ENCODE peak calls at places on chromosomes 13 and 19, in four cellular contexts. One of them, this sample, is unnamed.

GRCh38 chr19:55440411-55441105 is 2.5 kb downstream of the SHISA7 start:
- DNase-seq in hepatocyte: no peak
- DNase-seq in astrocyte: no peak
- DNase-seq in neural progenitor cell: peak; percentile 60
- DNase-seq in this sample: no peak

GRCh38 chr19:54231077-54231931 is 8.5 kb upstream of the LILRB3 start:
- DNase-seq in neural progenitor cell: peak; percentile 90
- DNase-seq in astrocyte: peak; percentile 31
- DNase-seq in hepatocyte: peak; percentile 95
- DNase-seq in this sample: peak; percentile 89

GRCh38 chr13:60627071-60627686 is 230.2 kb downstream of the TDRD3 start:
- DNase-seq in astrocyte: peak; percentile 13
- DNase-seq in neural progenitor cell: peak; percentile 90
- DNase-seq in hepatocyte: peak; percentile 70
- DNase-seq in this sample: peak; percentile 79

GRCh38 chr13:114020750-114021463 is 47.0 kb upstream of the C13orf46 start:
- DNase-seq in hepatocyte: no peak
- DNase-seq in neural progenitor cell: no peak
- DNase-seq in astrocyte: no peak
- DNase-seq in this sample: no peak

GRCh38 chr13:99237981-99238662 is 20.1 kb downstream of the GPR18 start:
- DNase-seq in astrocyte: no peak
- DNase-seq in neural progenitor cell: no peak
- DNase-seq in hepatocyte: no peak
- DNase-seq in this sample: no peak

GRCh38 chr19:14428882-14429416 is 4.2 kb upstream of the PKN1 start:
- DNase-seq in hepatocyte: no peak
- DNase-seq in neural progenitor cell: no peak
- DNase-seq in astrocyte: no peak
- DNase-seq in this sample: no peak

GRCh38 chr13:111292710-111293485 is 27.5 kb upstream of the TEX29 start:
- DNase-seq in neural progenitor cell: no peak
- DNase-seq in hepatocyte: no peak
- DNase-seq in astrocyte: no peak
- DNase-seq in this sample: no peak

GRCh38 chr19:45629704-45630103 is 9.5 kb downstream of the EML2 start:
- DNase-seq in hepatocyte: no peak
- DNase-seq in astrocyte: no peak
- DNase-seq in neural progenitor cell: no peak
- DNase-seq in this sample: no peak

GRCh38 chr19:13794388-13794751 is 873 bp upstream of the ZSWIM4 start:
- DNase-seq in neural progenitor cell: no peak
- DNase-seq in hepatocyte: no peak
- DNase-seq in astrocyte: peak; percentile 97
- DNase-seq in this sample: peak; percentile 53

GRCh38 chr19:7292950-7293794 is 1.0 kb downstream of the INSR start:
- DNase-seq in hepatocyte: peak; percentile 66
- DNase-seq in astrocyte: no peak
- DNase-seq in neural progenitor cell: peak; percentile 36
- DNase-seq in this sample: no peak

GRCh38 chr13:109156181-109156935 is 526.9 kb downstream of the MYO16 start:
- DNase-seq in hepatocyte: no peak
- DNase-seq in neural progenitor cell: no peak
- DNase-seq in astrocyte: peak; percentile 92
- DNase-seq in this sample: peak; percentile 38

GRCh38 chr13:108948269-108948671 is 318.9 kb downstream of the MYO16 start:
- DNase-seq in astrocyte: no peak
- DNase-seq in neural progenitor cell: no peak
- DNase-seq in hepatocyte: no peak
- DNase-seq in this sample: no peak

GRCh38 chr19:55042688-55043087 is 4.6 kb upstream of the GP6 start:
- DNase-seq in hepatocyte: no peak
- DNase-seq in neural progenitor cell: no peak
- DNase-seq in astrocyte: no peak
- DNase-seq in this sample: no peak

GRCh38 chr13:42176286-42176685 is 95.7 kb upstream of the AKAP11 start:
- DNase-seq in neural progenitor cell: no peak
- DNase-seq in hepatocyte: no peak
- DNase-seq in astrocyte: no peak
- DNase-seq in this sample: no peak

GRCh38 chr13:50594276-50594970 is 249.1 kb downstream of the DLEU7 start:
- DNase-seq in neural progenitor cell: peak; percentile 57
- DNase-seq in astrocyte: no peak
- DNase-seq in hepatocyte: no peak
- DNase-seq in this sample: no peak

GRCh38 chr13:21033866-21034601 is 27.4 kb downstream of the LATS2 start:
- DNase-seq in astrocyte: peak; percentile 72
- DNase-seq in neural progenitor cell: no peak
- DNase-seq in hepatocyte: no peak
- DNase-seq in this sample: no peak

GRCh38 chr13:80029170-80029569 is 311.8 kb downstream of the SPRY2 start:
- DNase-seq in hepatocyte: no peak
- DNase-seq in neural progenitor cell: no peak
- DNase-seq in astrocyte: no peak
- DNase-seq in this sample: no peak

GRCh38 chr13:38763446-38764381 is 76.8 kb downstream of the FREM2 start:
- DNase-seq in astrocyte: peak; percentile 29
- DNase-seq in neural progenitor cell: peak; percentile 81
- DNase-seq in hepatocyte: peak; percentile 68
- DNase-seq in this sample: peak; percentile 87

GRCh38 chr19:44988896-44989563 is 12.2 kb upstream of the RELB start:
- DNase-seq in astrocyte: peak; percentile 28
- DNase-seq in neural progenitor cell: peak; percentile 79
- DNase-seq in hepatocyte: peak; percentile 75
- DNase-seq in this sample: peak; percentile 81

GRCh38 chr13:21034602-21035190 is 26.7 kb downstream of the LATS2 start:
- DNase-seq in neural progenitor cell: peak; percentile 35
- DNase-seq in hepatocyte: no peak
- DNase-seq in astrocyte: peak; percentile 65
- DNase-seq in this sample: no peak

GRCh38 chr19:51637362-51637978 is 7.3 kb upstream of the SIGLEC5 start:
- DNase-seq in neural progenitor cell: no peak
- DNase-seq in astrocyte: no peak
- DNase-seq in hepatocyte: no peak
- DNase-seq in this sample: no peak

GRCh38 chr13:32530841-32531253 is 7.7 kb downstream of the N4BP2L2 start:
- DNase-seq in neural progenitor cell: no peak
- DNase-seq in astrocyte: peak; percentile 63
- DNase-seq in hepatocyte: peak; percentile 16
- DNase-seq in this sample: peak; percentile 8

GRCh38 chr13:25992076-25992475 is 59.7 kb downstream of the SHISA2 start:
- DNase-seq in neural progenitor cell: no peak
- DNase-seq in hepatocyte: no peak
- DNase-seq in astrocyte: peak; percentile 14
- DNase-seq in this sample: no peak

DNA sequence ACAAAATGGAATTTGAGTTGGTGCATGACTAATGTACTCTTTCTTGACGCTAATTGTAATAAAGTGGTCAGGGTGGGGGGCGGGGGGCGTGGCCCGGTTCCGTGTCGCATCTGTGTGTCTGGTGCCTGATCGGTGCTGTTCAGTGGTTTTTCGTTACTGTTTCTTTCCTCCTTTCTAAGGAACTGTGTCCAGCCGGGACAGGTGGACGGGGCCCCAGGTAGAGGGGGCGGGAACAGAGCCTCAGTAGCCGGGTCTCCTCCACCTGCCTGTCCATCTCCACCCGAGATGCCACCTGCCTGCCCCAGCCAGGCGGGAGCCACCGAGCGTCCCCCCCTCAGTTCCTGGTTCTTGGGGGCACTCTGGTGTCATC is 26.3 kb downstream of the ONECUT3 start:
- DNase-seq in hepatocyte: no peak
- DNase-seq in astrocyte: no peak
- DNase-seq in neural progenitor cell: no peak
- DNase-seq in this sample: no peak
- TF ChIP-seq EZH2 in hepatocyte: no peak
- TF ChIP-seq EZH2 in astrocyte: no peak
- TF ChIP-seq EZH2 in neural progenitor cell: peak; percentile 55
- TF ChIP-seq EZH2 in this sample: no peak

DNA sequence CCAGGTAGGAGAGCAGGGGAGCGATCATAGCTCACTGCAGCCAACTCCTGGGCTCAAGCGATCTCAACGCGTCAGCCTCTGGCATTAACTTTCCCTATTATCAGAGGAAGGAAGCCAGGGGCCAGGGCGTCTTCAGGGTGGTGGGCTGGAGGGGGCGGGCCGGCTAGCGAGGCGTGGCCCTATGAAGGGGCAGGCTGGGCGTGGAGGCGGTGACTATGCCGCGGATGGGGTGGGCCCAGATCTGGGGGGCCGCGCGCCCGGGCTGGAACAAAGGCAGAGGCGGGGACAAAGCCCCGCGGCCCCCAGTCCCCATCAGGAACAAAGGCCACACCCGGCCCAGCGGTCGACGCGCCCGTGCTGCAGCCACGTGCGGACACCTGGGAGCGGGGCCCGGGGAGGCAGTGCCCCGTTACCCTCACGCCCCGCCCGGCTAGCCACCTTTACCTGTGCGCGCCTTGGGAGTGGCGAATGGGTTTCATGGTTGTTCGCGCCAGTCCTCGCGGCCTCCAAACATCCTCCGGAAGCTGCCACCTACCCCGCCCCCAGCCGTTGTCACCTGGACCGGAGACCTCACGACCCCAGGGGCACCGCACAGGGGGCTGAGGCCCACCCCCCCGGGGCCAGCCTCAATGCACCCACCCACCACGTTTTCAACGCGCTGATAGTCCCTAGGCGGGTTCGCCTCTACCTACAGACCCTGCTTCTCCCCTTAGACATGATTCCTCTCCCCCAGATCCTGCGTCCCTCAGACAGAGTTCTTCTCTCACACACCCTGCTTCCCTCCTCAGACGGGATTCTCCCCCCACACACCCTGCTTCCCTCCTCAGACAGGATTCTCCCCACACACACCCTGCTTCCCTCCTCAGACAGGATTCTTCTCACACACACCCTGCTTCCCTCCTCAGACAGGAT is 5.4 kb upstream of the TRIM28 start:
- DNase-seq in neural progenitor cell: peak; percentile 92
- DNase-seq in astrocyte: no peak
- DNase-seq in hepatocyte: peak; percentile 83
- DNase-seq in this sample: peak; percentile 71
- TF ChIP-seq EZH2 in neural progenitor cell: no peak
- TF ChIP-seq EZH2 in astrocyte: peak; percentile 86
- TF ChIP-seq EZH2 in hepatocyte: no peak
- TF ChIP-seq EZH2 in this sample: no peak

DNA sequence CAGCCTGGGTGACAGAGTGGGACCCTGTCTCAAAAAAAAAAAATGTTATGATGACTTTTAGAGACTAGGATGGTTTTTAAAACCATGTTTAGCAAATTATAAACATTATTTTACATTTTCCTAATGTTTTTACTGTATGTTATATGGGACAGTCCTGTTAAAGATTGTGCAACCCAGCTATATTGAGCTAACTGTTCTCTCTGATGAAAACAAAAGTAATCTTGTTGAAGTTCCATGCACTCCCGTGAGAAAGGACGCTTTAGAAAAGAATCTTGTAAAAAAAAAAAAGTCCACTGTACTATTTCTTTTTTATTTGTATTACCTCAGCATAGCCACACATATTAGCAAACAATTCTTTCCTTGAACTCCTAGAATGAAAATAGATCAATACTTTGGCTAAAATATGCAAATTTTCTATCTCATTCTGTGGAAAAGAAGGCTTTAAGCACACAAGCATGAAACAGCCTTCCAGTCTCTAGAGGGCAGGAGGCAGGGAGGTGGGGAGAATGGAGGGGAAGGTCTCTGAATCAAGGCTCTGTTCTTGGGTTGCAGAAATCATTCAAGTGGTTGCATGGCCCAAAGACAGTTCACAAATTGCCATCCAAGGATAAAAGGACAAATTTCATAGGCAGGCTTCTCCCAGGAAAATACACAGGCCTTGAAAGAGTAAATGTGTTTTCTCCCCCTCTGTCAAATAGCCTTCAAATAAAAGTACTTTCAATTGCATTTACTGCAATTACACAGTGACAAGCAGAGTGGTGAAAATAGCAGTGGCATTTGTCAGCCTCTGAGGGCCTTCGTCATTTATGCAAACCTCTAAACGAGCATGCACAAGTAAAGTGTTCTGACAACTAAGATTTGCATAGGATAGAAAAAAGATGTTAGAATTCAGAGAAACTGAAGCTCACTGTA is 451.0 kb downstream of the DCT start:
- DNase-seq in astrocyte: no peak
- DNase-seq in neural progenitor cell: no peak
- DNase-seq in hepatocyte: no peak
- DNase-seq in this sample: no peak
- TF ChIP-seq EZH2 in astrocyte: no peak
- TF ChIP-seq EZH2 in neural progenitor cell: no peak
- TF ChIP-seq EZH2 in hepatocyte: no peak
- TF ChIP-seq EZH2 in this sample: no peak

DNA sequence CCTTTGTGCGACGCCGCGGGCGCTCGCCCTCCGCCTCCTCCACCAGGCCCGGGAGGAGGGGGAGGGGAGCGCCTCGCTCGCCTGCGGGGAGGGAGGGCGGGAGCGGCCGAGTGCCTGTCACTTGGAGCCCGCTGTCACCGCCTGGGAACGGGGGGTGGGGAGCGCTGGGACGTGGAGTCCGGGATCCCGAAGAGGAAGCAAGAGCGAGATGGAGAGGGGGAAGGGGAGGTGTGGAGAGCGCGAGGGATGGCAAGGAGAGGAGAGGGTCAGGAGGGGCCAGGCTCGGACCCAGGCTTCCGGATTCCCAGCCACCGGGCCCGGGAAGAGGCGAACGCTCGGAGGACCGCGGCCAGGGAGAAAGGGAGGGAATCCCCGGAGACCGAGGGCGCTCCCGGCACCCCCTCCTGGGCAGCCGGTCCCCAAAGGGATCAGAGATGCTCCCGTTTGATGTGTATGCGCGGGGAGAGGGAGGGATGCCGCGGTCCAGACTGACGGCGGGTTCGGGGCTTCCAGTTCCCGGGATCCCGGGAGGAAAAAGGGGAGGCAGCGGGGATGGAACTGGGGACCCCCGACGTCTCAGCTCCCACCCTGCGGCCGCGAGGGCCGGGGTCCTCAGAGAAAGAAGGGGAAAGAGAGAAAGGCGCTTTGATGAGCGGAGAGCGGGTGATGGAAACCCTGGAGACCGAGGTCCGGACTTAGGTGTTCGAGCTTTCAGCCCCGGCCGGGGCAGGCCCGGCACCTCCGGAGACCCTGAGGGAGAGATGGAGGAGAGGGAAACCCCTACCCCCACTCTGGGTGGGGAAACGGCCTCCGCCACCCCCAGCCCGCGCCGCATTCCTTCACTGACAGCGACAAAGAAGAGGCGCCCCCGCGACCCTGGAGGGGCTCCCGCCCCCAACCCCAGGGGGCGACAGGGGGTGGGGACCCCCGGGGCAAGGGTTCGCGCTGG is 4.7 kb upstream of the DPF1 start:
- DNase-seq in astrocyte: no peak
- DNase-seq in hepatocyte: no peak
- DNase-seq in neural progenitor cell: peak; percentile 87
- DNase-seq in this sample: peak; percentile 55
- TF ChIP-seq EZH2 in astrocyte: no peak
- TF ChIP-seq EZH2 in hepatocyte: peak; percentile 77
- TF ChIP-seq EZH2 in neural progenitor cell: no peak
- TF ChIP-seq EZH2 in this sample: no peak

GRCh38 chr13:96090240-96091101 is 564 bp downstream of the HS6ST3 start:
- DNase-seq in hepatocyte: peak; percentile 52
- DNase-seq in astrocyte: no peak
- DNase-seq in neural progenitor cell: peak; percentile 66
- DNase-seq in this sample: peak; percentile 15
- TF ChIP-seq EZH2 in hepatocyte: no peak
- TF ChIP-seq EZH2 in astrocyte: peak; percentile 63
- TF ChIP-seq EZH2 in neural progenitor cell: peak; percentile 71
- TF ChIP-seq EZH2 in this sample: peak; percentile 70

GRCh38 chr19:3880471-3881271 is at the start of gene ATCAY:
- DNase-seq in hepatocyte: no peak
- DNase-seq in astrocyte: no peak
- DNase-seq in neural progenitor cell: peak; percentile 91
- DNase-seq in this sample: peak; percentile 75
- TF ChIP-seq EZH2 in hepatocyte: peak; percentile 83
- TF ChIP-seq EZH2 in astrocyte: peak; percentile 74
- TF ChIP-seq EZH2 in neural progenitor cell: peak; percentile 32
- TF ChIP-seq EZH2 in this sample: no peak